ENCODE peak calls at places on chromosomes 11 and 22, in eight cellular contexts. X is right lobe of liver; A is CD4-positive, alpha-beta memory T cell; J is HepG2; H is lung; C is heart right ventricle; G is DND-41; V is testis. N is an unnamed sample. For H3K4me1, the result is how much of the 10 kb centered on the place peaks cover.

GRCh38 chr11:74090701-74091100 is 80.1 kb downstream of the C2CD3 start:
- DNase-seq in X (no peak), A (peak), J (peak), H (no peak), C (no peak), G (no peak), V (no peak), N (no peak)

GRCh38 chr22:26174280-26174679 is 5.0 kb downstream of the SEZ6L start:
- DNase-seq in X (no peak), A (no peak), J (peak), H (no peak), C (no peak), G (no peak), V (peak), N (no peak)

GRCh38 chr11:125935629-125936199 is 10.1 kb upstream of the VSIG10L2 start:
- DNase-seq in X (no peak), A (no peak), J (no peak), H (no peak), C (no peak), G (no peak), V (no peak), N (no peak)

GRCh38 chr11:11931461-11932055 is 76.9 kb downstream of the DKK3 start:
- DNase-seq in X (no peak), A (peak), J (peak), H (no peak), C (peak), G (no peak), V (peak), N (no peak)

GRCh38 chr11:77057938-77058474 is 8.8 kb upstream of the CAPN5 start:
- DNase-seq in X (no peak), A (no peak), J (no peak), H (no peak), C (no peak), G (no peak), V (no peak), N (no peak)

GRCh38 chr11:29324328-29324727 is 692.5 kb downstream of the KCNA4 start:
- DNase-seq in X (no peak), A (no peak), J (no peak), H (no peak), C (no peak), G (no peak), V (no peak), N (no peak)

GRCh38 chr22:32410459-32410858 is 1.6 kb downstream of the RTCB start:
- DNase-seq in X (no peak), A (no peak), J (peak), H (no peak), C (no peak), G (no peak), V (no peak), N (no peak)

GRCh38 chr11:74255741-74256369 is 55.6 kb downstream of the P4HA3 start:
- DNase-seq in X (no peak), A (peak), J (peak), H (peak), C (peak), G (peak), V (peak), N (peak)

GRCh38 chr11:105003151-105003550 is 19.8 kb downstream of the CASP5 start:
- DNase-seq in X (no peak), A (no peak), J (no peak), H (no peak), C (no peak), G (no peak), V (no peak), N (no peak)

GRCh38 chr11:12137938-12138731 is 27.7 kb downstream of the MICAL2 start:
- DNase-seq in X (no peak), A (no peak), J (no peak), H (no peak), C (no peak), G (no peak), V (no peak), N (no peak)

DNA sequence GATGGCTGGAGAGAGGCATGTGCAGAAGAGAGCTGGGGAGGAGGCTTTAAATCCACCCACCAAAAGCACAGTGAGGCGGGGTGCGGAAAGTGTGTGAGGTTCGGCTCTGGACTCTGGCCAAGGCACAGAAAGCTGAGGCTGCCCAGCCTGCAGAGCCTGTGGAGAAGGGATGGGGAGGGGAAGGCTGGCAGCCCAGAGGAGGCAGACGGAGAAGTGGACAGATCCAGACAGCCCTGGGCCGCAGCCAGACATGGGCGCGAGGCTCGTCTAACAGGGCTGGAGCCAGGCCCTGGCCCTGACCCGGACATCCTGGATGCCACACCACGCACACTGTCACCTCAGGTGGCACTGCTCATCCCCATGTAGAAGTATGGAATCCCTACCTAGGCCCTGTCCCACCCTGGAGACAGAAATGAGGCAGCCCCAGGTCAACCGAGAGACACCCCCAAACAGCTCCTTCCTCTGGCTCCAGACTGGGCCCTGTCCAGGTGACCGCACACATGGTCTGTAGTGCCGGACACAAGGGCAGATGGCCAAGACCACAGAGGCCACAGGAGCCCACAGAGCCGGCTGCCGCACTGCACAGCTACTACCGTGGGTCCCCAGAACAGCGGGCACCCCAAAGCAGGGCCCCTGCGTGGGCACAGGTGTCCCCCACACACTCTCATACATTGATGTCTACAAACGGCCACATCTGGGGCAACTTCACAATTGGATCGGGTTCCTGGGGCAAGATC is 16.6 kb upstream of the MOB2 start:
- DNase-seq in X (peak), A (no peak), J (no peak), H (no peak), C (peak), G (no peak), V (no peak), N (no peak)
- H3K4me1 ChIP-seq in X (under half), A (under half), J (under half), H (under half), C (under half), G (under half), V (under half), N (under half)

GRCh38 chr22:38220653-38221386 is 19.0 kb downstream of the MAFF start:
- DNase-seq in X (no peak), A (no peak), J (no peak), H (no peak), C (no peak), G (no peak), V (no peak), N (no peak)
- H3K4me1 ChIP-seq in X (under half), A (under half), J (under half), H (under half), C (under half), G (under half), V (under half), N (under half)

GRCh38 chr11:75325713-75326438 is 25.6 kb downstream of the ARRB1 start:
- DNase-seq in X (peak), A (no peak), J (no peak), H (no peak), C (peak), G (peak), V (no peak), N (no peak)

GRCh38 chr11:75324740-75325139 is 26.7 kb downstream of the ARRB1 start:
- DNase-seq in X (no peak), A (no peak), J (no peak), H (no peak), C (no peak), G (no peak), V (no peak), N (no peak)

GRCh38 chr11:75326439-75326810 is 25.0 kb downstream of the ARRB1 start:
- DNase-seq in X (no peak), A (no peak), J (no peak), H (no peak), C (no peak), G (no peak), V (no peak), N (no peak)

GRCh38 chr11:75323609-75324008 is 27.9 kb downstream of the ARRB1 start:
- DNase-seq in X (no peak), A (no peak), J (peak), H (no peak), C (no peak), G (no peak), V (no peak), N (no peak)

GRCh38 chr11:75324189-75324588 is 27.3 kb downstream of the ARRB1 start:
- DNase-seq in X (no peak), A (no peak), J (no peak), H (no peak), C (no peak), G (no peak), V (no peak), N (no peak)
- H3K4me1 ChIP-seq in X (under half), A (under half), J (half or more), H (under half), C (under half), G (under half), V (under half), N (under half)

DNA sequence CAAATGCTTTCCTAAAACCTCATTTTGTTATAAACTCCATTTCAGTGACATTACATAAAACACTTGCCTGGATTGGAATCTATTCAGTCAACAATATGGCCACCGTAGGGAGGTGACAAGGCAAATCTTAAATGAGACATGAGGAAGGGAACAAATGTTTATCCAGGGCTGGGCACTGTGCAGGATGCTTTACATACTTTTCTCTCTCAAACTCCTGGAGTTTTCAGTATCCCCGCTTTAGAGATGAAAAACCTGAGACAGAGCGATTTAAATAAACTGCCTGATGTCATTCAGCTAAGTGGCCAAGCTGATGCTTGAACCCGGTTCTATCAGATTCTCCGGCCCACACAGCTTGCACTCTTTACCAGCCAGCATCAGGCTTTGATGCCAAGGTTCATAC is 259.9 kb downstream of the CADM1 start:
- DNase-seq in X (no peak), A (no peak), J (no peak), H (no peak), C (no peak), G (no peak), V (no peak), N (no peak)
- H3K4me1 ChIP-seq in X (under half), A (under half), J (under half), H (under half), C (under half), G (under half), V (under half), N (under half)

GRCh38 chr22:24003887-24004286 is 1.4 kb downstream of the GSTT4 start:
- DNase-seq in X (no peak), A (no peak), J (no peak), H (no peak), C (no peak), G (no peak), V (no peak), N (no peak)

GRCh38 chr22:24002849-24003248 is 2.4 kb downstream of the GSTT4 start:
- DNase-seq in X (no peak), A (no peak), J (no peak), H (no peak), C (no peak), G (no peak), V (no peak), N (no peak)

GRCh38 chr22:24001314-24001713 is 3.9 kb downstream of the GSTT4 start:
- DNase-seq in X (no peak), A (no peak), J (no peak), H (no peak), C (no peak), G (no peak), V (no peak), N (no peak)

GRCh38 chr22:24005201-24005600 is at the start of gene GSTT4:
- DNase-seq in X (no peak), A (no peak), J (no peak), H (no peak), C (peak), G (no peak), V (no peak), N (no peak)

DNA sequence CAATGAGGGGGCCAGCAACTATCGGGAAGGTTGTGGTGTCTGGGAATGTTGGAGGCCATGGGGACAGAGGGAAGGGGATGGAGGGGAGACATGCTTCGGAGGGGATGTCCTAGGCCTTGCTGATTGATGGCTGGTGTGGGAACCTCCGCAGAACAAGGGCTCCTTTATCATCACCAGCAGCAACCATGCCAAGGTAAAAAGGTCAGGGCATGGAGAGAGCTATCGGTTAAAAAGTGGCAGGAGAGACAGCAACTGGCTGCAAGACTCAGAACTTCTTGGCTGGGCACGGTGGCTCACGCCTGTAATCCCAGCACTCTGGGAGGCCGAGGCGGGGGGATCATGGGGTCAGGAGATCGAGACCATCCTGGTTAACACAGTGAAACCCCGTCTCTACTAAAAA is 3.0 kb downstream of the GSTT4 start:
- DNase-seq in X (no peak), A (no peak), J (no peak), H (no peak), C (no peak), G (no peak), V (no peak), N (no peak)
- H3K4me1 ChIP-seq in X (under half), A (under half), J (half or more), H (under half), C (under half), G (under half), V (under half), N (under half)

GRCh38 chr11:118074091-118074685 is 2.7 kb upstream of the TMPRSS4 start:
- DNase-seq in X (no peak), A (no peak), J (no peak), H (no peak), C (no peak), G (no peak), V (no peak), N (no peak)
- H3K4me1 ChIP-seq in X (under half), A (under half), J (under half), H (under half), C (under half), G (under half), V (under half), N (under half)

DNA sequence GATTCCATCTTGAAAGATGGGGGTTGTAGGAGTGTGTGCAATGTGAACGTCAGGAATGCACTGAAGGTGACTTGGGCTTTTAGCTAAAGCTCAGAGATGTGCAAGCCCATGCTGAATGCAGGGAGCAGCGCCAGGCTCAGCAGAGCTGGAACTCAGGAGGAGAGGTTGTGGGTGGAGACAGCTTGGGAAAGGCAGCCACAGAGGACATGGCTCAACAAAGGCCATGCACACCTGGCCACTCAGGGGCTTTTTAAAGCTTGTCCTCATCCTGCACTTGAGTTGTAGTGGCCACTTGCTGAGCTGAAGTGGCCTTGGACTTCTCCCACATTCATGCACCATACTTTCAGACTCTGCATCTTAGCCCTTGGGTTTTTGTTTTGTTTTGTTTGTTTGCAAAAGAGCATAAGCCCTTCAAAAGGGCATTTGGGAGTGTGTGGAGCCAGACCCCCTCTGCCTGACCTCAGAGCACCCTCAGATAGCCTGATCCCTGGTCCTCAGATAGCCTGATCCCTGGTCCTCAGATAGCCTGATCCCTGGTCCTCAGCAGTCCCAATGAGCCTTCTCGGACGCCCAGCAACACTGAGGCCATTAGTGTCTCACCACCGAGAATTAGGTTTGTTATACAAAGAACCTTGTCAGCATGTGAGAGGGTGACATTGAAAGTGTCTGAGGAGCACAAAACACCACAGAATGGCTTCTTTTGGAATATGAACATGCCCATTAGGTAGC is 12.5 kb upstream of the TMA7B start:
- DNase-seq in X (no peak), A (no peak), J (no peak), H (peak), C (no peak), G (no peak), V (no peak), N (no peak)
- H3K4me1 ChIP-seq in X (under half), A (half or more), J (under half), H (under half), C (under half), G (half or more), V (under half), N (half or more)

DNA sequence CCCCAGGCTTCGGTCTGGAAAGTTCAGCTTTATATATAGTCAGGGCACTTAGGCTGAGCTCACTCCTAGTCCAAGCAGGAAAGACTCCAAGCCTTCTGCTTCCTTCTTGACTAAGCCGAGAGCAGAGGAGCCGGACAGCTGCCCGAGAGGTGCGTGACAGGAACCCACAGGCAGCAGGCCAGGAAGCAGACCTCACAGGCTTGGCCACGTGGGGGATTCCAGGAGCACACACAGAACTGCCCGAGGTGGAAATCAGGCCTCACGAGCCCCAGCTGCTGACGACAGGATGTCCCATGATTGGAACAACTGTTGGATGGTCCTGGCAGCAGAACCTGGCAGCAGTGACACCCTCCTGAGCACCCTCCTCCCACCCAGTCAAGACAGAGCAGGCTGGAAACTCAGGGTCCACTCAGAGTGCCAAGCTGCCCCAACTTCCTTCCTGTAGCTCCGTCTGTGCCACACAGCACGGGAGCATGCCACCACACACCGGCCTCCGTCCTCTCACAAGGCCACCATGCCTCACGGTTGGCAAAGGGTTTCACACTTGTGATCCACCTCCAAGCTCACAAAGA is 5.4 kb downstream of the PLA2G6 start:
- DNase-seq in X (peak), A (peak), J (no peak), H (peak), C (peak), G (no peak), V (peak), N (peak)
- H3K4me1 ChIP-seq in X (under half), A (half or more), J (half or more), H (under half), C (under half), G (under half), V (under half), N (under half)

GRCh38 chr11:66159585-66159984 is 89.5 kb downstream of the PACS1 start:
- DNase-seq in X (no peak), A (no peak), J (no peak), H (no peak), C (no peak), G (no peak), V (no peak), N (no peak)
- H3K4me1 ChIP-seq in X (under half), A (under half), J (under half), H (under half), C (under half), G (under half), V (under half), N (under half)

DNA sequence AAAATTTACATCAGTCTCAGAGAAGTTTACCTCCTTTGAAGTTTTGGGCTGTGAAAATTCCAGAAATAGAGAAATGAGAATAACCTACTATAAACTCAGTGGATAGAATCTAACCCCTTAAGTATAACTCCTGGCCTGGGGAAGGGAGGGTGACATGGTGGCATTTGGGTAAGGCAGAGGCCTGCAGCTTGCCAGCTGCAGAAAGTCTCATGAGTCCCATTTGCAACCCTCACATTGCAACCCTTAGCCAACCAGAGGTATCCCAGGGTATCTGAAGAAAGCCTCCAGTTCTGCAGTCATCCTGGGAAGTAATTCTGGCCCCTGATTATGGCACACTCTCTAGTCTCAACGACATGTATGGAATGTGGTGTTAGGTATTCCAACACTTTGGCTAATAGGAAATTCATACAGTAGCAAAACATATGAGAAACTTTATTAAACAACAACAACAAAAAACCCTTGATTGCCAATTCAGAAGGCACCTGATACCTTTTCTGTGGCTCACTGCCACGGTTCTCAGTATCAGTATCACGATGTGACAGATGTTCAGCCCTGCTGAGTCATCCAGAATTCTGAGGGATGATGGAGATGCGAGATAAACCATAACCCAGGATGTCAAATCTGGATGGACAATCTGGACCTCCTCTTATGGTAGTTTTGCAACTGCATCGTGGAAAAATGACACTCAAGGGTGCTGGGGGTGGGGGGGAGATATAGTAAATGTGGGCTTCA is 743.4 kb downstream of the NELL1 start:
- DNase-seq in X (no peak), A (no peak), J (no peak), H (no peak), C (no peak), G (no peak), V (no peak), N (no peak)
- H3K4me1 ChIP-seq in X (under half), A (under half), J (under half), H (under half), C (under half), G (under half), V (under half), N (under half)

N was measured in CD4-positive, CD25-positive, alpha-beta regulatory T cell.